ENCODE peak calls at places on chromosomes 16 and 17, in six cellular contexts. Z is IMR-90; Q is stimulated activated CD4-positive, alpha-beta T cell treated with anti-CD3 and anti-CD28 coated beads, Interleukin-2, amount 100 ng/mL, for 48 hours; G is MV-4-11; H is left ventricle myocardium inferior; M is T-cell. D is an unnamed sample.
A peak's percentile ranks its signal among the peaks of the same experiment; 100 is the strongest.

GRCh38 chr17:44556114-44556853 is 1.0 kb upstream of the FZD2 start:
- DNase-seq in G (peak; percentile 82), Z (peak; percentile 63), H (peak; percentile 19), Q (no peak), M (no peak), D (peak; percentile 56)

GRCh38 chr17:42270175-42270545 is 6.0 kb downstream of the STAT5B start:
- DNase-seq in Z (no peak), G (no peak), H (no peak), Q (no peak), M (no peak), D (no peak)

GRCh38 chr16:66534376-66534799 is 15.5 kb downstream of the TK2 start:
- DNase-seq in H (no peak), Q (no peak), Z (no peak), M (no peak), G (no peak), D (no peak)

GRCh38 chr17:80453126-80453979 is 23.1 kb downstream of the NPTX1 start:
- DNase-seq in G (no peak), Q (no peak), H (no peak), Z (no peak), M (no peak), D (no peak)

GRCh38 chr17:7704601-7705268 is at the start of gene EFNB3:
- DNase-seq in M (no peak), G (no peak), Z (no peak), H (no peak), Q (no peak), D (no peak)

GRCh38 chr17:28860363-28860808 is 5.6 kb downstream of the ERAL1 start:
- DNase-seq in M (no peak), Q (no peak), H (no peak), G (no peak), Z (no peak), D (no peak)

GRCh38 chr17:29734640-29735039 is 111.9 kb upstream of the CORO6 start:
- DNase-seq in Q (no peak), H (no peak), Z (peak; percentile 49), G (no peak), M (no peak), D (no peak)

GRCh38 chr16:53864819-53865491 is 161.0 kb downstream of the FTO start:
- DNase-seq in G (peak; percentile 70), H (no peak), Z (peak; percentile 24), Q (no peak), M (no peak), D (no peak)

GRCh38 chr17:80034977-80035686 is 540 bp downstream of the TBC1D16 start:
- DNase-seq in G (no peak), M (peak; percentile 40), Q (peak; percentile 23), H (no peak), Z (peak; percentile 43), D (peak; percentile 25)

GRCh38 chr17:72030067-72030899 is 90.5 kb upstream of the SOX9 start:
- DNase-seq in H (peak; percentile 16), Q (no peak), Z (peak; percentile 61), G (peak; percentile 57), M (peak; percentile 11), D (no peak)

GRCh38 chr16:28915181-28915580 is 9.9 kb downstream of the RABEP2 start:
- DNase-seq in Q (no peak), M (no peak), G (no peak), Z (peak; percentile 76), H (no peak), D (no peak)

GRCh38 chr17:67139784-67140665 is 95.7 kb downstream of the CACNG1 start:
- DNase-seq in Q (no peak), M (no peak), Z (peak; percentile 42), G (peak; percentile 40), H (no peak), D (no peak)

GRCh38 chr17:48600244-48601098 is 4.3 kb downstream of the HOXB6 start:
- DNase-seq in Z (peak; percentile 24), Q (no peak), H (no peak), M (no peak), G (no peak), D (no peak)

GRCh38 chr16:426115-426905 is 861 bp downstream of the RAB11FIP3 start:
- DNase-seq in G (no peak), Q (no peak), M (no peak), H (no peak), Z (no peak), D (peak; percentile 62)

GRCh38 chr17:491086-492014 is 138.7 kb upstream of the RPH3AL start:
- DNase-seq in Q (no peak), H (peak; percentile 60), M (no peak), Z (peak; percentile 69), G (no peak), D (peak; percentile 76)

GRCh38 chr16:56625140-56625942 is at the start of gene MT1E:
- DNase-seq in M (peak; percentile 60), Q (peak; percentile 55), G (peak; percentile 85), H (peak; percentile 88), Z (peak; percentile 76), D (peak; percentile 77)

GRCh38 chr17:17722081-17722905 is 41.0 kb downstream of the RAI1 start:
- DNase-seq in M (peak; percentile 33), Z (peak; percentile 58), Q (no peak), G (no peak), H (no peak), D (no peak)

GRCh38 chr17:36943250-36944220 is 5.2 kb upstream of the AATF start:
- DNase-seq in Z (no peak), H (no peak), M (no peak), Q (no peak), G (no peak), D (no peak)

GRCh38 chr16:35146723-35147458 is 1687.5 kb downstream of the TP53TG3F start:
- DNase-seq in G (no peak), Z (no peak), M (no peak), Q (no peak), H (no peak), D (no peak)

GRCh38 chr17:80220709-80221215 is 535 bp downstream of the SLC26A11 start:
- DNase-seq in M (peak; percentile 10), Z (no peak), G (no peak), Q (no peak), H (no peak), D (no peak)

GRCh38 chr16:35410438-35410837 is 1951.0 kb downstream of the TP53TG3F start:
- DNase-seq in Q (no peak), M (no peak), G (no peak), Z (no peak), H (no peak), D (no peak)

GRCh38 chr17:47715669-47716325 is 17.2 kb upstream of the TBX21 start:
- DNase-seq in G (no peak), H (no peak), Z (no peak), Q (no peak), M (no peak), D (no peak)

GRCh38 chr16:89346869-89347268 is 129.4 kb downstream of the ZNF778 start:
- DNase-seq in Q (no peak), Z (no peak), M (no peak), G (no peak), H (no peak), D (no peak)

GRCh38 chr16:68429081-68429740 is 19.1 kb downstream of the SMPD3 start:
- DNase-seq in Q (no peak), M (no peak), H (no peak), G (no peak), Z (no peak), D (no peak)

GRCh38 chr17:42438600-42439567 is 15.8 kb upstream of the CAVIN1 start:
- DNase-seq in Q (peak; percentile 39), M (peak; percentile 50), Z (no peak), G (peak; percentile 21), H (no peak), D (peak; percentile 54)